ENCODE peak calls at places on chromosomes 12 and 14, in four cellular contexts. One of them, this sample, is unnamed.

GRCh38 chr14:100617715-100618693 is 30.8 kb upstream of the BEGAIN start:
- DNase-seq in thyroid gland: peak; percentile 42
- DNase-seq in endothelial cell: no peak
- DNase-seq in HCT116: no peak
- DNase-seq in this sample: no peak

GRCh38 chr14:105487449-105487985 is 831 bp downstream of the CRIP1 start:
- DNase-seq in HCT116: no peak
- DNase-seq in thyroid gland: peak; percentile 54
- DNase-seq in endothelial cell: no peak
- DNase-seq in this sample: no peak

GRCh38 chr12:46200551-46200950 is 68.3 kb downstream of the SLC38A1 start:
- DNase-seq in thyroid gland: no peak
- DNase-seq in HCT116: no peak
- DNase-seq in endothelial cell: no peak
- DNase-seq in this sample: no peak

GRCh38 chr12:48237048-48237630 is 34.0 kb upstream of the OR10AD1 start:
- DNase-seq in endothelial cell: no peak
- DNase-seq in HCT116: no peak
- DNase-seq in thyroid gland: peak; percentile 4
- DNase-seq in this sample: no peak

GRCh38 chr14:79596531-79596930 is 614.8 kb downstream of the DIO2 start:
- DNase-seq in thyroid gland: no peak
- DNase-seq in endothelial cell: no peak
- DNase-seq in HCT116: no peak
- DNase-seq in this sample: no peak

GRCh38 chr12:12736759-12737676 is 19.9 kb downstream of the CDKN1B start:
- DNase-seq in HCT116: no peak
- DNase-seq in thyroid gland: peak; percentile 44
- DNase-seq in endothelial cell: no peak
- DNase-seq in this sample: no peak

GRCh38 chr14:74792249-74793039 is 29.3 kb downstream of the YLPM1 start:
- DNase-seq in HCT116: no peak
- DNase-seq in thyroid gland: no peak
- DNase-seq in endothelial cell: peak; percentile 6
- DNase-seq in this sample: no peak

GRCh38 chr14:105069887-105070759 is 4.9 kb upstream of the GPR132 start:
- DNase-seq in endothelial cell: no peak
- DNase-seq in thyroid gland: no peak
- DNase-seq in HCT116: no peak
- DNase-seq in this sample: no peak

GRCh38 chr14:73787760-73788508 is 63.7 kb upstream of the PTGR2 start:
- DNase-seq in HCT116: no peak
- DNase-seq in thyroid gland: no peak
- DNase-seq in endothelial cell: no peak
- DNase-seq in this sample: no peak

GRCh38 chr14:68520637-68521556 is 272.0 kb downstream of the ZFP36L1 start:
- DNase-seq in HCT116: peak; percentile 81
- DNase-seq in endothelial cell: no peak
- DNase-seq in thyroid gland: peak; percentile 87
- DNase-seq in this sample: no peak

GRCh38 chr12:32561931-32562341 is 117.2 kb upstream of the DNM1L start:
- DNase-seq in thyroid gland: no peak
- DNase-seq in endothelial cell: no peak
- DNase-seq in HCT116: no peak
- DNase-seq in this sample: no peak

GRCh38 chr14:36503771-36504741 is 16.0 kb downstream of the NKX2-1 start:
- DNase-seq in HCT116: no peak
- DNase-seq in endothelial cell: no peak
- DNase-seq in thyroid gland: peak; percentile 56
- DNase-seq in this sample: no peak

GRCh38 chr14:75429562-75429961 is 1.7 kb downstream of the JDP2 start:
- DNase-seq in endothelial cell: no peak
- DNase-seq in thyroid gland: no peak
- DNase-seq in HCT116: no peak
- DNase-seq in this sample: no peak

GRCh38 chr12:121279507-121279915 is 17.0 kb downstream of the CAMKK2 start:
- DNase-seq in HCT116: no peak
- DNase-seq in thyroid gland: peak; percentile 73
- DNase-seq in endothelial cell: peak; percentile 34
- DNase-seq in this sample: no peak

GRCh38 chr12:78792052-78792698 is 72.4 kb upstream of the SYT1 start:
- DNase-seq in thyroid gland: no peak
- DNase-seq in endothelial cell: no peak
- DNase-seq in HCT116: no peak
- DNase-seq in this sample: no peak

GRCh38 chr12:121538699-121539061 is 42.1 kb downstream of the KDM2B start:
- DNase-seq in HCT116: peak; percentile 75
- DNase-seq in thyroid gland: no peak
- DNase-seq in endothelial cell: no peak
- DNase-seq in this sample: no peak

GRCh38 chr14:54175298-54175942 is 218.8 kb upstream of the BMP4 start:
- DNase-seq in thyroid gland: peak; percentile 74
- DNase-seq in endothelial cell: peak; percentile 74
- DNase-seq in HCT116: peak; percentile 78
- DNase-seq in this sample: peak; percentile 25

GRCh38 chr12:77324763-77325468 is 259.5 kb upstream of the E2F7 start:
- DNase-seq in HCT116: peak; percentile 40
- DNase-seq in thyroid gland: peak; percentile 58
- DNase-seq in endothelial cell: peak; percentile 83
- DNase-seq in this sample: peak; percentile 48

GRCh38 chr12:6828671-6829531 is 694 bp downstream of the P3H3 start:
- DNase-seq in HCT116: no peak
- DNase-seq in thyroid gland: peak; percentile 61
- DNase-seq in endothelial cell: peak; percentile 52
- DNase-seq in this sample: no peak

GRCh38 chr12:123351349-123351748 is 13.3 kb downstream of the SBNO1 start:
- DNase-seq in HCT116: no peak
- DNase-seq in thyroid gland: no peak
- DNase-seq in endothelial cell: no peak
- DNase-seq in this sample: no peak

GRCh38 chr14:75168586-75169335 is 7.7 kb downstream of the TMED10 start:
- DNase-seq in thyroid gland: no peak
- DNase-seq in endothelial cell: no peak
- DNase-seq in HCT116: no peak
- DNase-seq in this sample: no peak

GRCh38 chr14:49173765-49174373 is 412.3 kb downstream of the RPS29 start:
- DNase-seq in thyroid gland: peak; percentile 74
- DNase-seq in endothelial cell: peak; percentile 79
- DNase-seq in HCT116: peak; percentile 63
- DNase-seq in this sample: no peak

GRCh38 chr12:22684526-22685118 is 59.7 kb downstream of the ETNK1 start:
- DNase-seq in endothelial cell: no peak
- DNase-seq in HCT116: peak; percentile 22
- DNase-seq in thyroid gland: no peak
- DNase-seq in this sample: no peak

GRCh38 chr12:49923035-49923644 is 19.4 kb upstream of the FAIM2 start:
- DNase-seq in endothelial cell: no peak
- DNase-seq in HCT116: no peak
- DNase-seq in thyroid gland: no peak
- DNase-seq in this sample: no peak

GRCh38 chr14:31456841-31457664 is at the start of gene DTD2:
- DNase-seq in endothelial cell: peak; percentile 92
- DNase-seq in HCT116: peak; percentile 90
- DNase-seq in thyroid gland: peak; percentile 96
- DNase-seq in this sample: peak; percentile 86

GRCh38 chr14:101584049-101584859 is 23.0 kb downstream of the DIO3 start:
- DNase-seq in endothelial cell: no peak
- DNase-seq in thyroid gland: no peak
- DNase-seq in HCT116: no peak
- DNase-seq in this sample: no peak

GRCh38 chr14:99733551-99734405 is 49.7 kb downstream of the CYP46A1 start:
- DNase-seq in thyroid gland: no peak
- DNase-seq in endothelial cell: peak; percentile 62
- DNase-seq in HCT116: no peak
- DNase-seq in this sample: no peak

GRCh38 chr12:153080-153746 is 60.7 kb downstream of the SLC6A12 start:
- DNase-seq in HCT116: peak; percentile 56
- DNase-seq in endothelial cell: peak; percentile 86
- DNase-seq in thyroid gland: peak; percentile 57
- DNase-seq in this sample: peak; percentile 59
- TF ChIP-seq CTCF in HCT116: peak; percentile 98
- TF ChIP-seq CTCF in endothelial cell: peak; percentile 47
- TF ChIP-seq CTCF in thyroid gland: peak; percentile 53
- TF ChIP-seq CTCF in this sample: peak; percentile 42

GRCh38 chr12:131103614-131104463 is 150.1 kb downstream of the ADGRD1 start:
- DNase-seq in endothelial cell: no peak
- DNase-seq in thyroid gland: no peak
- DNase-seq in HCT116: no peak
- DNase-seq in this sample: peak; percentile 14

GRCh38 chr12:131101703-131102492 is 148.2 kb downstream of the ADGRD1 start:
- DNase-seq in thyroid gland: no peak
- DNase-seq in endothelial cell: no peak
- DNase-seq in HCT116: no peak
- DNase-seq in this sample: no peak

GRCh38 chr12:131102493-131102931 is 148.8 kb downstream of the ADGRD1 start:
- DNase-seq in HCT116: no peak
- DNase-seq in endothelial cell: no peak
- DNase-seq in thyroid gland: no peak
- DNase-seq in this sample: no peak

GRCh38 chr12:131104464-131105350 is 151.0 kb downstream of the ADGRD1 start:
- DNase-seq in HCT116: peak; percentile 64
- DNase-seq in thyroid gland: peak; percentile 89
- DNase-seq in endothelial cell: peak; percentile 95
- DNase-seq in this sample: peak; percentile 83

DNA sequence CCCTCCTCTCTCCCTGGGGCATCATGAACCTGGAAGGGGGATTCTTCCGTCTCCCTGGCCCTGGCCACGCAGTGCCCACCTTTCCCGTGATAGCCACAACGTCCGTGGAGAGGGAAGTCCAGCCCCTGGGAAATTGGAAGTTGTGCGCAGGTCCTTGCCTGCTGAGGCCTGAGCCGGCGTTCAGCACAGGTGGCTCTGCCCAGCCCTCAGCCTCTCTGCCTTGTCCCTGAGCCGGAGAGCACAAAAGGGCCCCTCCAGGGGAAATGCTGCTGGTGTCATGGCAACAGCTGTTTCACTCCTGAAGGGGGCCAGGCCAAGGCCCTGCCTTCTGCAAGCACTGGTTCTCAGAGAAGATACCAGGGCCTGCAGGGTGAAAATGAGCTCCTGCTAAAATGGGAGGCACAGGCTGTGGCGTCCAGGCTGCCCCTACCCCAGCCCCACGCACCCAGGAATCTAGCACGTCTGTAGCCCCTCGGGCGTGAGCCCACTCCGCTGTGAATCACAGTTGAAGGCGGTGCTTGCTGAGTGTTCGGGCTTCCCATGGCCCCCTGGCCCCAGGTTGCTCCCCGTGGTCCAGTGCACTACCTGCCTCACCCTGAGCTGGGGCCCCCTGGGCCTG is 149.4 kb downstream of the ADGRD1 start:
- DNase-seq in HCT116: no peak
- DNase-seq in endothelial cell: no peak
- DNase-seq in thyroid gland: no peak
- DNase-seq in this sample: no peak
- TF ChIP-seq CTCF in HCT116: no peak
- TF ChIP-seq CTCF in endothelial cell: no peak
- TF ChIP-seq CTCF in thyroid gland: no peak
- TF ChIP-seq CTCF in this sample: no peak

GRCh38 chr14:106841701-106842100 is 1315.3 kb downstream of the TMEM121 start:
- DNase-seq in endothelial cell: no peak
- DNase-seq in thyroid gland: no peak
- DNase-seq in HCT116: no peak
- DNase-seq in this sample: no peak

GRCh38 chr14:106844608-106845285 is 1318.4 kb downstream of the TMEM121 start:
- DNase-seq in HCT116: no peak
- DNase-seq in thyroid gland: peak; percentile 6
- DNase-seq in endothelial cell: no peak
- DNase-seq in this sample: no peak

GRCh38 chr14:106842687-106843086 is 1316.3 kb downstream of the TMEM121 start:
- DNase-seq in HCT116: no peak
- DNase-seq in endothelial cell: no peak
- DNase-seq in thyroid gland: no peak
- DNase-seq in this sample: no peak

GRCh38 chr14:106843951-106844483 is 1317.6 kb downstream of the TMEM121 start:
- DNase-seq in endothelial cell: no peak
- DNase-seq in thyroid gland: no peak
- DNase-seq in HCT116: no peak
- DNase-seq in this sample: no peak

DNA sequence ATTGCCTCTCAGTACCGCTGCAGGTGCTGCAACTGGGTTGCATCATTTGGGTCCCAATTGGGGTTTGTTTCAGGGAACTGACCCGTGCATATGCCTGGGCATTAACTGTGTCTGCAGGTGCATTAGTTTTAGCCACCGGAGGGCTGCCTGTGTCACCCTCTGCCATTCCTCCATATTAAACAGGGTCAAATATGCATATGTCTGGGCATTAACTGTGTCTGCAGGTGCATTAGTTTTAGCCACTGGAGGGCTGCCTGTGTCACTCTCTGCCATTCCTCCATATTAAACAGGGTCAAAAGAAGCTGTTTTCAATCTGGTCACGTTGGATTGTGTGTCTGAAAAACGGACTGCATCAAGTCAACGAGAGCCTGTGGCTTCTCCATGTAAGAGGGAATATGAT is 1317.0 kb downstream of the TMEM121 start:
- DNase-seq in HCT116: no peak
- DNase-seq in thyroid gland: no peak
- DNase-seq in endothelial cell: no peak
- DNase-seq in this sample: no peak
- TF ChIP-seq CTCF in HCT116: no peak
- TF ChIP-seq CTCF in thyroid gland: no peak
- TF ChIP-seq CTCF in endothelial cell: no peak
- TF ChIP-seq CTCF in this sample: no peak

GRCh38 chr14:46344327-46344937 is 307.1 kb downstream of the RPL10L start:
- DNase-seq in HCT116: peak; percentile 3
- DNase-seq in endothelial cell: peak; percentile 31
- DNase-seq in thyroid gland: no peak
- DNase-seq in this sample: no peak
- TF ChIP-seq CTCF in HCT116: peak; percentile 60
- TF ChIP-seq CTCF in endothelial cell: peak; percentile 56
- TF ChIP-seq CTCF in thyroid gland: peak; percentile 56
- TF ChIP-seq CTCF in this sample: no peak

DNA sequence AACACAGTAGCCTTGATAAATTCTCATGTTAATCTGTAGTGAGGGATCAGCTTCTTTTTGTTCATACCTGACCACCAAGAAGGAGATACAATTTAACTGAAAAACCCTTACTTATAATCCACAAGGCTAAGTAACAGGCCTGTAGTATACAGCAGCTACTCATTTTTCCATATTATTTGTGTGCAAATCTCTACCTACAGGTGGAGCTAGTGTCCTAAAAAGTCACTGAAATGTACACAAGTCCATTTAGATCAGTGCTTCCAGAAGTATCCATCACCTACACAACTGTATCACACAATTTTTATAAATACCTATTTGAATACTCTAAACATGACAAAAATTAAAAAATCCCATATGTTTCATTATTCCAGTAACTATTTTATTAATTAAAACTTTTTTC is 173.2 kb downstream of the SLC35F4 start:
- DNase-seq in endothelial cell: no peak
- DNase-seq in thyroid gland: no peak
- DNase-seq in HCT116: peak; percentile 49
- DNase-seq in this sample: no peak
- TF ChIP-seq CTCF in endothelial cell: no peak
- TF ChIP-seq CTCF in thyroid gland: peak; percentile 44
- TF ChIP-seq CTCF in HCT116: peak; percentile 59
- TF ChIP-seq CTCF in this sample: no peak